ENCODE peak calls at places on chromosome 11, in six cellular contexts. A is T-cell; M is T-helper 1 cell; V is astrocyte of the hippocampus; G is stimulated activated CD4-positive, alpha-beta T cell treated with anti-CD3 and anti-CD28 coated beads, Interleukin-15, amount 100 ng/mL, for 1 hour; O is heart right ventricle. X is an unnamed sample.

GRCh38 chr11:12361650-12362049 is 15.7 kb upstream of the PARVA start:
- DNase-seq in A (no peak), M (no peak), V (no peak), G (no peak), O (no peak), X (no peak)

GRCh38 chr11:128182844-128183243 is 404.5 kb downstream of the ETS1 start:
- DNase-seq in A (no peak), M (no peak), V (no peak), G (no peak), O (no peak), X (no peak)

GRCh38 chr11:31060880-31061279 is 308.7 kb downstream of the DCDC1 start:
- DNase-seq in A (no peak), M (no peak), V (peak; percentile 44), G (no peak), O (no peak), X (no peak)

GRCh38 chr11:69114811-69115523 is 40.8 kb upstream of the SMIM38 start:
- DNase-seq in A (no peak), M (no peak), V (no peak), G (no peak), O (no peak), X (no peak)

GRCh38 chr11:44595964-44596381 is 30.5 kb downstream of the CD82 start:
- DNase-seq in A (no peak), M (no peak), V (peak; percentile 68), G (no peak), O (peak; percentile 77), X (no peak)

GRCh38 chr11:10664005-10664404 is 29.6 kb downstream of the IRAG1 start:
- DNase-seq in A (no peak), M (no peak), V (no peak), G (no peak), O (peak; percentile 52), X (no peak)

GRCh38 chr11:87879118-87879517 is 296.1 kb downstream of the RAB38 start:
- DNase-seq in A (no peak), M (no peak), V (no peak), G (no peak), O (no peak), X (no peak)

GRCh38 chr11:73236879-73237278 is 18.8 kb downstream of the P2RY2 start:
- DNase-seq in A (peak; percentile 28), M (no peak), V (peak; percentile 40), G (no peak), O (peak; percentile 69), X (no peak)

GRCh38 chr11:57536947-57537654 is at the start of gene SMTNL1:
- DNase-seq in A (no peak), M (no peak), V (no peak), G (no peak), O (no peak), X (no peak)

GRCh38 chr11:82864268-82864667 is 36.0 kb downstream of the PRCP start:
- DNase-seq in A (peak; percentile 33), M (no peak), V (peak; percentile 69), G (no peak), O (peak; percentile 17), X (no peak)

GRCh38 chr11:125069008-125069407 is 5.9 kb downstream of the SLC37A2 start:
- DNase-seq in A (no peak), M (no peak), V (no peak), G (no peak), O (no peak), X (no peak)

GRCh38 chr11:3836903-3837302 is 3.9 kb downstream of the RHOG start:
- DNase-seq in A (peak; percentile 71), M (peak; percentile 20), V (no peak), G (no peak), O (peak; percentile 36), X (no peak)

GRCh38 chr11:115364892-115365291 is 139.3 kb downstream of the CADM1 start:
- DNase-seq in A (no peak), M (no peak), V (peak; percentile 28), G (no peak), O (no peak), X (no peak)

GRCh38 chr11:58829736-58830135 is 14.8 kb downstream of the GLYATL2 start:
- DNase-seq in A (no peak), M (no peak), V (peak; percentile 29), G (no peak), O (no peak), X (no peak)

GRCh38 chr11:68983816-68984215 is 3.0 kb upstream of the MRGPRD start:
- DNase-seq in A (no peak), M (no peak), V (no peak), G (no peak), O (no peak), X (no peak)

GRCh38 chr11:93248602-93249001 is 50.8 kb upstream of the SLC36A4 start:
- DNase-seq in A (no peak), M (no peak), V (no peak), G (no peak), O (no peak), X (no peak)

GRCh38 chr11:119206512-119207299 is 567 bp downstream of the CBL start:
- DNase-seq in A (peak; percentile 44), M (peak; percentile 24), V (peak; percentile 39), G (peak; percentile 9), O (peak; percentile 67), X (peak; percentile 37)

GRCh38 chr11:45048870-45049825 is 97.3 kb upstream of the PRDM11 start:
- DNase-seq in A (no peak), M (no peak), V (no peak), G (no peak), O (peak; percentile 71), X (no peak)

GRCh38 chr11:74035264-74035663 is 26.4 kb upstream of the UCP3 start:
- DNase-seq in A (no peak), M (no peak), V (no peak), G (no peak), O (no peak), X (no peak)

GRCh38 chr11:64379817-64380709 is 21.1 kb downstream of the RPS6KA4 start:
- DNase-seq in A (no peak), M (no peak), V (no peak), G (no peak), O (no peak), X (no peak)

GRCh38 chr11:8732748-8733241 is 50.2 kb downstream of the RPL27A start:
- DNase-seq in A (no peak), M (no peak), V (peak; percentile 92), G (no peak), O (peak; percentile 73), X (no peak)

GRCh38 chr11:11578542-11578941 is 43.3 kb downstream of the GALNT18 start:
- DNase-seq in A (no peak), M (no peak), V (no peak), G (no peak), O (no peak), X (no peak)

GRCh38 chr11:1150769-1151365 is 6.9 kb upstream of the MUC5AC start:
- DNase-seq in A (no peak), M (no peak), V (peak; percentile 41), G (no peak), O (no peak), X (no peak)

GRCh38 chr11:6862961-6863360 is at the start of gene OR10A2:
- DNase-seq in A (no peak), M (no peak), V (peak; percentile 3), G (no peak), O (no peak), X (no peak)

GRCh38 chr11:64970731-64971151 is 1.2 kb downstream of the MAJIN start:
- DNase-seq in A (no peak), M (no peak), V (no peak), G (no peak), O (no peak), X (peak; percentile 2)

GRCh38 chr11:120515186-120515723 is 3.7 kb downstream of the GRIK4 start:
- DNase-seq in A (no peak), M (no peak), V (no peak), G (no peak), O (no peak), X (no peak)

GRCh38 chr11:110951041-110951440 is 238.8 kb upstream of the ARHGAP20 start:
- DNase-seq in A (no peak), M (no peak), V (no peak), G (no peak), O (no peak), X (no peak)

GRCh38 chr11:58742981-58743880 is 11.5 kb upstream of the GLYAT start:
- DNase-seq in A (no peak), M (no peak), V (no peak), G (no peak), O (no peak), X (no peak)

GRCh38 chr11:35030716-35031213 is 108.2 kb upstream of the CD44 start:
- DNase-seq in A (peak; percentile 26), M (no peak), V (peak; percentile 89), G (no peak), O (peak; percentile 58), X (peak; percentile 13)

GRCh38 chr11:57772562-57772961 is 11.0 kb downstream of the CTNND1 start:
- DNase-seq in A (no peak), M (no peak), V (no peak), G (no peak), O (no peak), X (no peak)

GRCh38 chr11:58546841-58547240 is 28.8 kb downstream of the LPXN start:
- DNase-seq in A (no peak), M (no peak), V (no peak), G (no peak), O (no peak), X (no peak)

GRCh38 chr11:3855808-3856491 is 486 bp downstream of the STIM1 start:
- DNase-seq in A (peak; percentile 57), M (peak; percentile 17), V (peak; percentile 56), G (no peak), O (peak; percentile 24), X (no peak)

GRCh38 chr11:8408151-8408930 is 144.7 kb upstream of the LMO1 start:
- DNase-seq in A (no peak), M (no peak), V (no peak), G (no peak), O (no peak), X (no peak)

GRCh38 chr11:116687458-116688201 is 85.2 kb downstream of the BUD13 start:
- DNase-seq in A (no peak), M (no peak), V (peak; percentile 48), G (no peak), O (no peak), X (no peak)